ENCODE peak calls at places on chromosome 16, in six cellular contexts. Z, L, H, B, N and Q are unnamed samples.

GRCh38 chr16:81861503-81861902 is 82.4 kb downstream of the PLCG2 start:
- ATAC-seq in Z (peak), L (no peak), H (no peak), B (no peak), N (peak), Q (no peak)

GRCh38 chr16:66928702-66929388 is 3.5 kb upstream of the RRAD start:
- ATAC-seq in Z (peak), L (no peak), H (no peak), B (peak), N (no peak), Q (peak)

GRCh38 chr16:84596801-84597517 is 20.9 kb downstream of the COTL1 start:
- ATAC-seq in Z (no peak), L (no peak), H (no peak), B (no peak), N (no peak), Q (no peak)

GRCh38 chr16:1913327-1914083 is 4.7 kb downstream of the HS3ST6 start:
- ATAC-seq in Z (no peak), L (no peak), H (peak), B (peak), N (peak), Q (no peak)

GRCh38 chr16:46801428-46802049 is 29.4 kb downstream of the C16orf87 start:
- ATAC-seq in Z (no peak), L (no peak), H (peak), B (no peak), N (peak), Q (no peak)

GRCh38 chr16:85982563-85982939 is 83.6 kb downstream of the IRF8 start:
- ATAC-seq in Z (no peak), L (no peak), H (peak), B (no peak), N (peak), Q (no peak)

GRCh38 chr16:68355447-68356248 is 44.8 kb downstream of the PRMT7 start:
- ATAC-seq in Z (peak), L (no peak), H (no peak), B (peak), N (no peak), Q (no peak)

GRCh38 chr16:83863682-83864081 is 35.2 kb upstream of the MLYCD start:
- ATAC-seq in Z (no peak), L (no peak), H (no peak), B (no peak), N (no peak), Q (no peak)

GRCh38 chr16:86494565-86495356 is 15.6 kb upstream of the FOXF1 start:
- ATAC-seq in Z (no peak), L (no peak), H (no peak), B (no peak), N (no peak), Q (no peak)

GRCh38 chr16:57372372-57373116 is at the start of gene CX3CL1:
- ATAC-seq in Z (no peak), L (no peak), H (peak), B (peak), N (peak), Q (no peak)

GRCh38 chr16:65809627-65810026 is 556.9 kb upstream of the CDH5 start:
- ATAC-seq in Z (no peak), L (no peak), H (no peak), B (no peak), N (no peak), Q (no peak)

GRCh38 chr16:81522141-81522701 is 77.6 kb downstream of the CMIP start:
- ATAC-seq in Z (no peak), L (no peak), H (no peak), B (no peak), N (no peak), Q (no peak)

GRCh38 chr16:3789375-3790067 is 72.2 kb upstream of the TRAP1 start:
- ATAC-seq in Z (peak), L (peak), H (no peak), B (peak), N (no peak), Q (peak)

GRCh38 chr16:11250091-11250785 is 5.8 kb downstream of the SOCS1 start:
- ATAC-seq in Z (no peak), L (no peak), H (no peak), B (peak), N (no peak), Q (no peak)